ENCODE peak calls at places on chromosomes 7 and 10, in nine cellular contexts. E is transverse colon, I is upper lobe of left lung, U is breast epithelium, T is spleen, O is prostate gland, H is K562, K is SK-N-SH, Q is HCT116. S is an unnamed sample.

GRCh38 chr7:131830681-131831080 is 274.3 kb upstream of the PODXL start:
- DNase-seq in O (no peak), U (no peak), I (no peak), T (no peak), E (no peak), K (no peak), Q (no peak), H (no peak), S (no peak)

GRCh38 chr7:31986878-31987518 is 83.2 kb downstream of the PDE1C start:
- DNase-seq in H (no peak), I (no peak), O (no peak), Q (no peak), T (no peak), U (no peak), K (no peak), E (no peak), S (no peak)

GRCh38 chr10:69734797-69735468 is 66.8 kb upstream of the COL13A1 start:
- DNase-seq in O (no peak), H (no peak), K (no peak), T (no peak), U (no peak), Q (no peak), I (no peak), E (no peak), S (no peak)

GRCh38 chr7:2082357-2083038 is 150.2 kb downstream of the MAD1L1 start:
- DNase-seq in T (no peak), H (no peak), Q (no peak), U (peak), O (no peak), K (peak), I (no peak), E (no peak), S (no peak)

GRCh38 chr7:129401228-129401967 is 32.8 kb upstream of the STRIP2 start:
- DNase-seq in I (no peak), O (no peak), Q (no peak), K (no peak), E (no peak), H (peak), T (no peak), U (no peak), S (no peak)

GRCh38 chr10:22712959-22713852 is 1.2 kb downstream of the PIP4K2A start:
- DNase-seq in U (no peak), H (peak), Q (no peak), K (peak), I (peak), E (peak), O (no peak), T (peak), S (no peak)

GRCh38 chr7:52715701-52716100 is 319.7 kb upstream of the POM121L12 start:
- DNase-seq in E (no peak), H (no peak), K (no peak), Q (no peak), I (no peak), T (no peak), U (no peak), O (no peak), S (no peak)

GRCh38 chr10:5199398-5199797 is 2.8 kb downstream of the AKR1C4 start:
- DNase-seq in I (no peak), E (no peak), U (no peak), T (no peak), K (no peak), H (no peak), O (no peak), Q (no peak), S (no peak)

GRCh38 chr7:19122018-19122588 is 4.7 kb upstream of the TWIST1 start:
- DNase-seq in Q (peak), T (no peak), O (no peak), E (no peak), U (no peak), I (no peak), H (no peak), K (peak), S (no peak)

GRCh38 chr10:17747883-17748550 is 4.0 kb upstream of the TMEM236 start:
- DNase-seq in H (no peak), O (no peak), K (no peak), I (no peak), Q (no peak), T (no peak), E (no peak), U (no peak), S (no peak)

GRCh38 chr10:132912685-132913558 is 29.4 kb downstream of the CFAP46 start:
- DNase-seq in E (peak), O (no peak), K (no peak), I (no peak), H (no peak), Q (no peak), U (no peak), T (peak), S (peak)

GRCh38 chr10:69344591-69345244 is 66.4 kb downstream of the HK1 start:
- DNase-seq in O (no peak), Q (no peak), I (no peak), E (no peak), H (no peak), U (no peak), K (no peak), T (peak), S (no peak)

GRCh38 chr7:1054438-1055083 is 10.2 kb downstream of the GPR146 start:
- DNase-seq in U (no peak), I (no peak), T (peak), E (no peak), K (no peak), H (no peak), O (no peak), Q (no peak), S (peak)
- TF ChIP-seq POLR2AphosphoS5 in U (no peak), I (no peak), T (no peak), E (no peak), K (no peak), H (no peak), O (no peak), Q (no peak), S (no peak)

GRCh38 chr10:97882142-97883091 is 32.8 kb downstream of the GOLGA7B start:
- DNase-seq in E (no peak), T (peak), H (no peak), U (peak), K (no peak), Q (peak), O (no peak), I (peak), S (no peak)
- TF ChIP-seq POLR2AphosphoS5 in E (no peak), T (no peak), H (no peak), U (no peak), K (peak), Q (peak), O (no peak), I (no peak), S (no peak)

GRCh38 chr10:131425752-131426529 is 114.4 kb upstream of the TCERG1L start:
- DNase-seq in E (no peak), K (no peak), T (peak), H (no peak), I (no peak), U (no peak), O (no peak), Q (no peak), S (no peak)
- TF ChIP-seq POLR2AphosphoS5 in E (no peak), K (no peak), T (no peak), H (no peak), I (no peak), U (no peak), O (no peak), Q (no peak), S (no peak)

GRCh38 chr7:122145937-122146336 is 1.9 kb upstream of the AASS start:
- DNase-seq in Q (no peak), O (no peak), E (no peak), T (no peak), U (no peak), I (no peak), K (no peak), H (no peak), S (no peak)
- TF ChIP-seq POLR2AphosphoS5 in Q (no peak), O (no peak), E (no peak), T (no peak), U (no peak), I (no peak), K (no peak), H (no peak), S (no peak)

DNA sequence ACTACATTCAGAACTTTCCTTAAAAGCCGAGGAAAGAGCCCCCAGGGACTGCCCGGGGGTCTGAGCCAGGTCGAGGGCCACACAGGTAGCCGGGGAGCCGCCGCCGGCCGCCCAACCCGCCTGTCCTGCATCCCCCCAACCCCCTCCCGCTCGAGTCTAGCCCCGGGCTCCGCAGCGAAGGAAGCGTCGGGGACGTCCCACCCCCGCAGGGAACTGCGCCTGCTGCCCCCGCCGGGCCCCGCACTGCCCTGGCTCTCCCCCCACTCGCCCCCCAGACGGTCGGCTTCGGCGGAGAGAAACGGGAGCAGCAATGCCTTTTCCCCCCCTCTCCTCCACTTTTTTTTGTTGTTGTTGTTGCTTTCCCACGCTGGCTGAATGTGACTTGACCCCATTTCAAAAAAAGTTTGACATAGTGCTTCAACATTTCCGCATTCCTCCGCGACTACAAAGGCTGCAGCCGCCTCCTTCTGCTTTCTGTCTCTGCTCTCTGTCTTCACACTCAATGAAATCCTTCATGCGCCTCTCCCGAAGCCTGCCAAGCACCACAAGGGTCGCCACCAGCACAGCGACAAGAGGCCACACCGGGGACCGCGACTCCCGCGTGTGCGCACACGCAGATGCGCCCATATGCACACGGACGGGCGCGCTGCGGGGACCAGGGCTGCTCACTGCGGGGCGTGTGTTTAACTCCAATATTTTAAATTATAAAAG is 1.1 kb downstream of the CDK6 start:
- DNase-seq in K (peak), Q (peak), E (peak), H (peak), T (peak), I (peak), O (peak), U (peak), S (peak)
- TF ChIP-seq POLR2AphosphoS5 in K (peak), Q (no peak), E (no peak), H (peak), T (peak), I (no peak), O (peak), U (peak), S (peak)

S was measured in sigmoid colon.